ENCODE peak calls at places on chromosomes 12 and 14, in seven cellular contexts. One of them, this sample, is unnamed.

GRCh38 chr14:68571928-68572525 is 220.8 kb downstream of the ZFP36L1 start:
- DNase-seq in Panc1: no peak
- DNase-seq in CD4-positive, CD25-positive, alpha-beta regulatory T cell: no peak
- DNase-seq in lung: no peak
- DNase-seq in iPS DF 6.9: no peak
- DNase-seq in right lobe of liver: no peak
- DNase-seq in pancreas: no peak
- DNase-seq in this sample: no peak

GRCh38 chr12:108616941-108617858 is 16.5 kb downstream of the SELPLG start:
- DNase-seq in Panc1: no peak
- DNase-seq in CD4-positive, CD25-positive, alpha-beta regulatory T cell: peak; percentile 72
- DNase-seq in lung: no peak
- DNase-seq in iPS DF 6.9: no peak
- DNase-seq in right lobe of liver: no peak
- DNase-seq in pancreas: no peak
- DNase-seq in this sample: no peak

GRCh38 chr14:32480337-32480736 is 151.2 kb downstream of the AKAP6 start:
- DNase-seq in Panc1: no peak
- DNase-seq in CD4-positive, CD25-positive, alpha-beta regulatory T cell: no peak
- DNase-seq in lung: no peak
- DNase-seq in iPS DF 6.9: no peak
- DNase-seq in right lobe of liver: no peak
- DNase-seq in pancreas: no peak
- DNase-seq in this sample: no peak

GRCh38 chr12:58847876-58848600 is 72.3 kb downstream of the LRIG3 start:
- DNase-seq in Panc1: no peak
- DNase-seq in CD4-positive, CD25-positive, alpha-beta regulatory T cell: no peak
- DNase-seq in lung: no peak
- DNase-seq in iPS DF 6.9: no peak
- DNase-seq in right lobe of liver: no peak
- DNase-seq in pancreas: no peak
- DNase-seq in this sample: no peak

GRCh38 chr12:106898001-106898966 is 57.4 kb upstream of the TMEM263 start:
- DNase-seq in Panc1: no peak
- DNase-seq in CD4-positive, CD25-positive, alpha-beta regulatory T cell: no peak
- DNase-seq in lung: no peak
- DNase-seq in iPS DF 6.9: no peak
- DNase-seq in right lobe of liver: no peak
- DNase-seq in pancreas: no peak
- DNase-seq in this sample: no peak

GRCh38 chr12:62210422-62210821 is 49.8 kb upstream of the USP15 start:
- DNase-seq in Panc1: peak; percentile 33
- DNase-seq in CD4-positive, CD25-positive, alpha-beta regulatory T cell: peak; percentile 17
- DNase-seq in lung: no peak
- DNase-seq in iPS DF 6.9: no peak
- DNase-seq in right lobe of liver: no peak
- DNase-seq in pancreas: no peak
- DNase-seq in this sample: no peak

GRCh38 chr12:112906712-112907414 is at the start of gene OAS1:
- DNase-seq in Panc1: no peak
- DNase-seq in CD4-positive, CD25-positive, alpha-beta regulatory T cell: no peak
- DNase-seq in lung: peak; percentile 39
- DNase-seq in iPS DF 6.9: no peak
- DNase-seq in right lobe of liver: peak; percentile 56
- DNase-seq in pancreas: no peak
- DNase-seq in this sample: no peak

GRCh38 chr14:77459072-77459723 is 1.3 kb downstream of the AHSA1 start:
- DNase-seq in Panc1: no peak
- DNase-seq in CD4-positive, CD25-positive, alpha-beta regulatory T cell: peak; percentile 28
- DNase-seq in lung: peak; percentile 54
- DNase-seq in iPS DF 6.9: peak; percentile 52
- DNase-seq in right lobe of liver: no peak
- DNase-seq in pancreas: no peak
- DNase-seq in this sample: peak; percentile 36

GRCh38 chr12:28872654-28873268 is 276.3 kb upstream of the FAR2 start:
- DNase-seq in Panc1: peak; percentile 48
- DNase-seq in CD4-positive, CD25-positive, alpha-beta regulatory T cell: no peak
- DNase-seq in lung: peak; percentile 34
- DNase-seq in iPS DF 6.9: peak; percentile 33
- DNase-seq in right lobe of liver: no peak
- DNase-seq in pancreas: no peak
- DNase-seq in this sample: peak; percentile 43

GRCh38 chr14:67420102-67420739 is 8.3 kb upstream of the PLEK2 start:
- DNase-seq in Panc1: no peak
- DNase-seq in CD4-positive, CD25-positive, alpha-beta regulatory T cell: no peak
- DNase-seq in lung: no peak
- DNase-seq in iPS DF 6.9: no peak
- DNase-seq in right lobe of liver: no peak
- DNase-seq in pancreas: no peak
- DNase-seq in this sample: no peak

GRCh38 chr12:108793756-108794441 is 62.6 kb upstream of the CORO1C start:
- DNase-seq in Panc1: no peak
- DNase-seq in CD4-positive, CD25-positive, alpha-beta regulatory T cell: no peak
- DNase-seq in lung: no peak
- DNase-seq in iPS DF 6.9: no peak
- DNase-seq in right lobe of liver: peak; percentile 69
- DNase-seq in pancreas: no peak
- DNase-seq in this sample: no peak

GRCh38 chr14:74978416-74978947 is 23.1 kb upstream of the PGF start:
- DNase-seq in Panc1: no peak
- DNase-seq in CD4-positive, CD25-positive, alpha-beta regulatory T cell: no peak
- DNase-seq in lung: no peak
- DNase-seq in iPS DF 6.9: no peak
- DNase-seq in right lobe of liver: no peak
- DNase-seq in pancreas: no peak
- DNase-seq in this sample: no peak

GRCh38 chr14:74979442-74980397 is 23.0 kb upstream of the EIF2B2 start:
- DNase-seq in Panc1: no peak
- DNase-seq in CD4-positive, CD25-positive, alpha-beta regulatory T cell: no peak
- DNase-seq in lung: no peak
- DNase-seq in iPS DF 6.9: no peak
- DNase-seq in right lobe of liver: no peak
- DNase-seq in pancreas: peak; percentile 38
- DNase-seq in this sample: no peak

GRCh38 chr14:74977901-74978385 is 22.5 kb upstream of the PGF start:
- DNase-seq in Panc1: no peak
- DNase-seq in CD4-positive, CD25-positive, alpha-beta regulatory T cell: no peak
- DNase-seq in lung: no peak
- DNase-seq in iPS DF 6.9: no peak
- DNase-seq in right lobe of liver: no peak
- DNase-seq in pancreas: no peak
- DNase-seq in this sample: no peak

GRCh38 chr14:74980398-74980745 is 22.3 kb upstream of the EIF2B2 start:
- DNase-seq in Panc1: no peak
- DNase-seq in CD4-positive, CD25-positive, alpha-beta regulatory T cell: no peak
- DNase-seq in lung: no peak
- DNase-seq in iPS DF 6.9: no peak
- DNase-seq in right lobe of liver: no peak
- DNase-seq in pancreas: no peak
- DNase-seq in this sample: no peak

DNA sequence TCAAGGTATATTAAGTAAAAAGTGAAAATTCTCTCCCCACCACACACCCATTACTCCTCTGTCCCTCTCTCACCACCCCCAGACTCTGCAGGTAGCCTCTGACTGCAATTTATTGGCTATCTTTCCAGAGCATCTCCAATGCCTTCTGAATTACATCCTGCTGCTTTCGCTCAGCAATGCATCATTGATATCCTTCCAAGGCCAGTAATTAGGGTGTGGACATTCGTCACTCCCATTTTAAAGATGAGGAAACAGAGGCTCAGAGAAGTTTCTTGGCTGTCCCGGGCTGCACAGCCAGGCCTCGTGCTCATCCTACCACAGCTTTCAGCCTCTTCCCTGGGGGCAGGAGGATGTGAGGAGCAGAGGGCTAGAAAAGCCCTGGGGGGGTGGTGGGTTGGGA is 23.6 kb upstream of the PGF start:
- DNase-seq in Panc1: no peak
- DNase-seq in CD4-positive, CD25-positive, alpha-beta regulatory T cell: no peak
- DNase-seq in lung: no peak
- DNase-seq in iPS DF 6.9: no peak
- DNase-seq in right lobe of liver: no peak
- DNase-seq in pancreas: no peak
- DNase-seq in this sample: no peak
- H3K27ac ChIP-seq in Panc1: peak overlapping the region; percentile 17
- H3K27ac ChIP-seq in CD4-positive, CD25-positive, alpha-beta regulatory T cell: no peak overlapping the region
- H3K27ac ChIP-seq in lung: no peak overlapping the region
- H3K27ac ChIP-seq in iPS DF 6.9: no peak overlapping the region
- H3K27ac ChIP-seq in right lobe of liver: no peak overlapping the region
- H3K27ac ChIP-seq in pancreas: no peak overlapping the region
- H3K27ac ChIP-seq in this sample: no peak overlapping the region

GRCh38 chr12:52396656-52397055 is 9.5 kb downstream of the KRT82 start:
- DNase-seq in Panc1: no peak
- DNase-seq in CD4-positive, CD25-positive, alpha-beta regulatory T cell: no peak
- DNase-seq in lung: no peak
- DNase-seq in iPS DF 6.9: no peak
- DNase-seq in right lobe of liver: no peak
- DNase-seq in pancreas: no peak
- DNase-seq in this sample: no peak
- H3K36me3 ChIP-seq in Panc1: no peaks in the 10 kb centered on the region
- H3K36me3 ChIP-seq in CD4-positive, CD25-positive, alpha-beta regulatory T cell: no peaks in the 10 kb centered on the region
- H3K36me3 ChIP-seq in lung: no peaks in the 10 kb centered on the region
- H3K36me3 ChIP-seq in iPS DF 6.9: no peaks in the 10 kb centered on the region
- H3K36me3 ChIP-seq in right lobe of liver: no peaks in the 10 kb centered on the region
- H3K36me3 ChIP-seq in pancreas: no peaks in the 10 kb centered on the region
- H3K36me3 ChIP-seq in this sample: no peaks in the 10 kb centered on the region

GRCh38 chr12:118617922-118618450 is 241.6 kb downstream of the SUDS3 start:
- DNase-seq in Panc1: no peak
- DNase-seq in CD4-positive, CD25-positive, alpha-beta regulatory T cell: no peak
- DNase-seq in lung: no peak
- DNase-seq in iPS DF 6.9: no peak
- DNase-seq in right lobe of liver: no peak
- DNase-seq in pancreas: no peak
- DNase-seq in this sample: no peak
- H3K4me3 ChIP-seq in Panc1: no peak overlapping the region
- H3K4me3 ChIP-seq in CD4-positive, CD25-positive, alpha-beta regulatory T cell: no peak overlapping the region
- H3K4me3 ChIP-seq in lung: no peak overlapping the region
- H3K4me3 ChIP-seq in iPS DF 6.9: no peak overlapping the region
- H3K4me3 ChIP-seq in right lobe of liver: no peak overlapping the region
- H3K4me3 ChIP-seq in pancreas: no peak overlapping the region
- H3K4me3 ChIP-seq in this sample: no peak overlapping the region

GRCh38 chr14:42541535-42542001 is 934.9 kb downstream of the LRFN5 start:
- DNase-seq in Panc1: no peak
- DNase-seq in CD4-positive, CD25-positive, alpha-beta regulatory T cell: no peak
- DNase-seq in lung: no peak
- DNase-seq in iPS DF 6.9: no peak
- DNase-seq in right lobe of liver: no peak
- DNase-seq in pancreas: no peak
- DNase-seq in this sample: no peak
- H3K27ac ChIP-seq in Panc1: no peak overlapping the region
- H3K27ac ChIP-seq in CD4-positive, CD25-positive, alpha-beta regulatory T cell: no peak overlapping the region
- H3K27ac ChIP-seq in lung: no peak overlapping the region
- H3K27ac ChIP-seq in iPS DF 6.9: no peak overlapping the region
- H3K27ac ChIP-seq in right lobe of liver: no peak overlapping the region
- H3K27ac ChIP-seq in pancreas: no peak overlapping the region
- H3K27ac ChIP-seq in this sample: no peak overlapping the region

DNA sequence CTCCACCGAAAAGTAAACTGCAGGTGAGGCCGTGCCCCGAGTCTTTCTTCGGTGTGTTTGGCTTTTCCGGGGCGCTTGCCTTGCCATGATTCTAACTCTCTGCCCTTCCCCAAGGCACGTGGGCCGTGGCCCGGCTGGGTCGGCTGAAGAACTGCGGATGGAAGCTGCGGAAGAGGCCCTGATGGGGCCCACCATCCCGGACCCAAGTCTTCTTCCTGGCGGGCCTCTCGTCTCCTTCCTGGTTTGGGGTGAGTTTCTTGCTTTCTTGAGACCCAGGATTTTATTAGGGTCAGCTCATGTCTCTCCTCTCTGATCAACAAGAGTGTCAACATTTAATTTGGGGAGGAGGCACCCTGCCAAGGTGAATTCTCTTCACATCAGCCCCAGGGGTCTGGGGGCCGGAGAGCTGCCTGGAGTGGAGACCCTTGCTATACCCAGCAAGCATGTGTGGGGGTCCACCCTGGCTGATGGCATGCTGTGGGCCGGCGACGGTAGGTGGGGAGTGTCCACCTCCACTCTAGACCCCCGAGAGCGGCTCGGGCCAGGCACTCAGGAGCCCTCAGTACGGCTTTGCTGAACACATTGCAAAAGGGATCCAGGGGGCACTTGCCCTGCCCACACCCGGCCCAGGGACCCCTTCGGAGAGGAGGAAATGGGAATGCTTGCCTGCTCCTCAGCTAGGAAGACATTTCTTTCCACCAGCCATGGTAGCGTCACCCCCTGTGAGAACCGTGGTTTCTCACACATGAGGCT is 10.3 kb downstream of the MEG3 start:
- DNase-seq in Panc1: no peak
- DNase-seq in CD4-positive, CD25-positive, alpha-beta regulatory T cell: no peak
- DNase-seq in lung: no peak
- DNase-seq in iPS DF 6.9: no peak
- DNase-seq in right lobe of liver: no peak
- DNase-seq in pancreas: peak; percentile 46
- DNase-seq in this sample: no peak
- H3K36me3 ChIP-seq in Panc1: no peaks in the 10 kb centered on the region
- H3K36me3 ChIP-seq in CD4-positive, CD25-positive, alpha-beta regulatory T cell: no peaks in the 10 kb centered on the region
- H3K36me3 ChIP-seq in lung: no peaks in the 10 kb centered on the region
- H3K36me3 ChIP-seq in iPS DF 6.9: no peaks in the 10 kb centered on the region
- H3K36me3 ChIP-seq in right lobe of liver: no peaks in the 10 kb centered on the region
- H3K36me3 ChIP-seq in pancreas: no peaks in the 10 kb centered on the region
- H3K36me3 ChIP-seq in this sample: peaks cover 71% of the 10 kb centered on the region

DNA sequence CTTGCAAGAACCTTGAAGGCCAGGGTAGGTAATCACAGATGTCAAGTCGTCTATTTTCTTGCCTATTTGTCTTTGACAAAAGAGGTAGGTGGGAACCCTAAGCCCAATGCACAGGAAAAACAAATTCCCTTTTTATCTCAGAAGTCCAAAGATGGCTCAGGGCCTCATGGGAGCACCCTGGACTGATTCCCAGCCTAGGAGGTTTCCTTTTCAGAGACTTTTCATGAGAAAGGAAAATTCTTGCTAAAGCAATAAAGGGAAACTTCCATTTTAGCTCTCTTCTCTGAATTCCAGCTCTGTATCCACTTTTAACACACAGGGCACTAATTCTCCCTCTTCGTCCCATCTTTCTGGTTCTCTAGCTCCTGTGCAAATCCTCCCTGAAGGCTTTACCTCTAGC is 1.2 kb downstream of the ZNF641 start:
- DNase-seq in Panc1: no peak
- DNase-seq in CD4-positive, CD25-positive, alpha-beta regulatory T cell: no peak
- DNase-seq in lung: no peak
- DNase-seq in iPS DF 6.9: no peak
- DNase-seq in right lobe of liver: no peak
- DNase-seq in pancreas: no peak
- DNase-seq in this sample: no peak
- H3K4me3 ChIP-seq in Panc1: no peak overlapping the region
- H3K4me3 ChIP-seq in CD4-positive, CD25-positive, alpha-beta regulatory T cell: peak overlapping the region; percentile 87
- H3K4me3 ChIP-seq in lung: no peak overlapping the region
- H3K4me3 ChIP-seq in iPS DF 6.9: no peak overlapping the region
- H3K4me3 ChIP-seq in right lobe of liver: peak overlapping the region; percentile 91
- H3K4me3 ChIP-seq in pancreas: peak overlapping the region; percentile 69
- H3K4me3 ChIP-seq in this sample: no peak overlapping the region

GRCh38 chr14:73243341-73243740 is 6.0 kb downstream of the PAPLN start:
- DNase-seq in Panc1: no peak
- DNase-seq in CD4-positive, CD25-positive, alpha-beta regulatory T cell: no peak
- DNase-seq in lung: no peak
- DNase-seq in iPS DF 6.9: no peak
- DNase-seq in right lobe of liver: peak; percentile 9
- DNase-seq in pancreas: no peak
- DNase-seq in this sample: no peak
- H3K27ac ChIP-seq in Panc1: no peak overlapping the region
- H3K27ac ChIP-seq in CD4-positive, CD25-positive, alpha-beta regulatory T cell: no peak overlapping the region
- H3K27ac ChIP-seq in lung: no peak overlapping the region
- H3K27ac ChIP-seq in iPS DF 6.9: no peak overlapping the region
- H3K27ac ChIP-seq in right lobe of liver: no peak overlapping the region
- H3K27ac ChIP-seq in pancreas: no peak overlapping the region
- H3K27ac ChIP-seq in this sample: no peak overlapping the region

GRCh38 chr12:132717531-132718387 is 7.1 kb downstream of the PGAM5 start:
- DNase-seq in Panc1: no peak
- DNase-seq in CD4-positive, CD25-positive, alpha-beta regulatory T cell: no peak
- DNase-seq in lung: no peak
- DNase-seq in iPS DF 6.9: no peak
- DNase-seq in right lobe of liver: no peak
- DNase-seq in pancreas: peak; percentile 79
- DNase-seq in this sample: no peak
- H3K36me3 ChIP-seq in Panc1: peaks cover 5% of the 10 kb centered on the region
- H3K36me3 ChIP-seq in CD4-positive, CD25-positive, alpha-beta regulatory T cell: peaks cover 46% of the 10 kb centered on the region
- H3K36me3 ChIP-seq in lung: peaks cover 13% of the 10 kb centered on the region
- H3K36me3 ChIP-seq in iPS DF 6.9: peaks cover 40% of the 10 kb centered on the region
- H3K36me3 ChIP-seq in right lobe of liver: peaks cover 8% of the 10 kb centered on the region
- H3K36me3 ChIP-seq in pancreas: peaks cover 27% of the 10 kb centered on the region
- H3K36me3 ChIP-seq in this sample: peaks cover 71% of the 10 kb centered on the region

This sample was measured in SJSA1.